ENCODE peak calls at places on chromosomes 6 and 20, in four cellular contexts. F, L, S and C are unnamed samples.

GRCh38 chr20:51517839-51518238 is 24.7 kb downstream of the NFATC2 start:
- DNase-seq in S (no peak), F (no peak), L (no peak), C (no peak)

GRCh38 chr6:104640141-104640700 is 219.5 kb downstream of the HACE1 start:
- DNase-seq in L (peak), F (no peak), S (no peak), C (no peak)

GRCh38 chr20:11128131-11128831 is 454.5 kb upstream of the JAG1 start:
- DNase-seq in F (no peak), S (no peak), L (peak), C (no peak)

GRCh38 chr6:41209547-41209951 is 8.6 kb upstream of the TREML2 start:
- DNase-seq in L (no peak), F (no peak), S (no peak), C (no peak)

GRCh38 chr6:149094934-149095341 is 222.6 kb upstream of the TAB2 start:
- DNase-seq in S (no peak), L (peak), F (no peak), C (peak)

GRCh38 chr20:20655883-20656282 is 56.6 kb downstream of the RALGAPA2 start:
- DNase-seq in F (no peak), S (no peak), L (no peak), C (no peak)

GRCh38 chr20:16349518-16350295 is 223.5 kb downstream of the KIF16B start:
- DNase-seq in S (no peak), F (no peak), L (peak), C (peak)

GRCh38 chr20:36407196-36407733 is 101.1 kb downstream of the DLGAP4 start:
- DNase-seq in F (no peak), L (peak), S (no peak), C (no peak)

GRCh38 chr20:58660855-58661254 is 9.8 kb downstream of the STX16 start:
- DNase-seq in L (no peak), F (no peak), S (no peak), C (no peak)

GRCh38 chr6:53095716-53096115 is 30.5 kb downstream of the FBXO9 start:
- DNase-seq in F (no peak), L (no peak), S (no peak), C (no peak)

GRCh38 chr6:12203001-12203400 is 87.2 kb upstream of the EDN1 start:
- DNase-seq in L (peak), F (no peak), S (no peak), C (peak)

GRCh38 chr6:158524311-158524710 is 35.6 kb upstream of the TMEM181 start:
- DNase-seq in L (no peak), F (no peak), S (no peak), C (no peak)

GRCh38 chr20:14777571-14777970 is 440.2 kb upstream of the FLRT3 start:
- DNase-seq in S (no peak), L (peak), F (no peak), C (no peak)

GRCh38 chr6:37260063-37260843 is 2.3 kb upstream of the TMEM217 start:
- DNase-seq in F (no peak), L (no peak), S (no peak), C (no peak)

GRCh38 chr20:59004763-59005522 is 2.1 kb downstream of the CTSZ start:
- DNase-seq in F (peak), L (no peak), S (no peak), C (no peak)

GRCh38 chr6:25142506-25142905 is 136.7 kb upstream of the CARMIL1 start:
- DNase-seq in F (no peak), L (no peak), S (no peak), C (no peak)

GRCh38 chr6:11754625-11755289 is 23.8 kb downstream of the ADTRP start:
- DNase-seq in F (no peak), S (no peak), L (no peak), C (no peak)

GRCh38 chr20:51347871-51348270 is 194.6 kb downstream of the NFATC2 start:
- DNase-seq in L (no peak), S (no peak), F (no peak), C (no peak)